ENCODE peak calls at places on chromosomes 11 and 22, in five cellular contexts. A is astrocyte, E is tibial artery, B is GM23338, I is psoas muscle. N is an unnamed sample. For H3K4me1, the result is how much of the 10 kb centered on the place peaks cover.

GRCh38 chr22:19430890-19431541 is 517 bp downstream of the HIRA start:
- DNase-seq in I (peak), A (no peak), E (no peak), B (peak), N (peak)

GRCh38 chr22:40525250-40525884 is 111.2 kb downstream of the MRTFA start:
- DNase-seq in I (peak), B (peak), E (peak), A (no peak), N (peak)

GRCh38 chr11:12109591-12110196 is 696 bp upstream of the MICAL2 start:
- DNase-seq in E (no peak), B (no peak), I (no peak), A (no peak), N (no peak)

GRCh38 chr11:65791719-65792213 is 4.9 kb downstream of the OVOL1 start:
- DNase-seq in E (no peak), I (no peak), A (peak), B (no peak), N (no peak)

GRCh38 chr11:99911116-99911515 is 776.0 kb upstream of the ARHGAP42 start:
- DNase-seq in A (no peak), I (no peak), B (peak), E (no peak), N (no peak)

GRCh38 chr11:80412604-80413003 is 971.8 kb upstream of the TENM4 start:
- DNase-seq in A (no peak), E (no peak), B (no peak), I (no peak), N (no peak)

GRCh38 chr11:119175493-119176077 is 7.1 kb downstream of the NLRX1 start:
- DNase-seq in E (no peak), B (no peak), A (peak), I (no peak), N (peak)

GRCh38 chr11:14789879-14790484 is 102.0 kb downstream of the CYP2R1 start:
- DNase-seq in A (no peak), B (no peak), E (no peak), I (no peak), N (peak)

GRCh38 chr11:72225411-72225951 is 914 bp downstream of the INPPL1 start:
- DNase-seq in I (no peak), E (no peak), A (no peak), B (peak), N (peak)

GRCh38 chr11:78646564-78647185 is 72.0 kb upstream of the NARS2 start:
- DNase-seq in A (peak), E (no peak), I (peak), B (peak), N (peak)

GRCh38 chr22:33519140-33519973 is 400.9 kb downstream of the LARGE1 start:
- DNase-seq in E (no peak), B (peak), A (peak), I (peak), N (peak)

GRCh38 chr11:116384876-116385275 is 387.9 kb downstream of the BUD13 start:
- DNase-seq in B (no peak), E (no peak), I (no peak), A (no peak), N (no peak)

GRCh38 chr11:75789521-75789920 is 20.9 kb downstream of the DGAT2 start:
- DNase-seq in A (no peak), E (no peak), I (no peak), B (no peak), N (no peak)

GRCh38 chr22:33272180-33272579 is 214.0 kb upstream of the SYN3 start:
- DNase-seq in A (no peak), B (no peak), I (no peak), E (no peak), N (no peak)

GRCh38 chr11:47453365-47453764 is 4.4 kb upstream of the RAPSN start:
- DNase-seq in B (no peak), A (no peak), E (no peak), I (no peak), N (no peak)

GRCh38 chr22:33018232-33018864 is 39.8 kb downstream of the SYN3 start:
- DNase-seq in A (no peak), E (peak), I (peak), B (peak), N (peak)

GRCh38 chr22:37518509-37519267 is 527 bp downstream of the CARD10 start:
- DNase-seq in E (no peak), I (no peak), B (peak), A (no peak), N (no peak)

GRCh38 chr11:59756845-59757244 is 1.7 kb downstream of the STX3 start:
- DNase-seq in E (no peak), B (peak), I (no peak), A (no peak), N (peak)

GRCh38 chr11:102927624-102927990 is 27.9 kb downstream of the MMP13 start:
- DNase-seq in B (no peak), A (no peak), I (no peak), E (no peak), N (peak)

GRCh38 chr11:36363361-36364272 is 67.5 kb downstream of the PRR5L start:
- DNase-seq in A (peak), B (peak), E (no peak), I (no peak), N (no peak)

GRCh38 chr11:111917788-111918187 is 925 bp upstream of the C11orf52 start:
- DNase-seq in I (no peak), E (no peak), B (no peak), A (no peak), N (no peak)

GRCh38 chr11:65435981-65436411 is 13.4 kb downstream of the NEAT1 start:
- DNase-seq in B (no peak), A (no peak), E (no peak), I (peak), N (peak)

GRCh38 chr11:107785401-107785800 is 73.2 kb downstream of the SLC35F2 start:
- DNase-seq in A (peak), B (no peak), E (no peak), I (no peak), N (no peak)

GRCh38 chr11:61533401-61533800 is 24.9 kb downstream of the LRRC10B start:
- DNase-seq in B (no peak), I (no peak), E (no peak), A (no peak), N (no peak)

GRCh38 chr11:65300621-65301290 is 13.9 kb upstream of the CDC42EP2 start:
- DNase-seq in I (no peak), A (no peak), E (no peak), B (no peak), N (no peak)

GRCh38 chr22:22228921-22229320 is 15.7 kb upstream of the VPREB1 start:
- DNase-seq in I (no peak), E (no peak), A (no peak), B (no peak), N (no peak)

GRCh38 chr22:30919973-30920372 is 48.6 kb downstream of the MORC2 start:
- DNase-seq in I (no peak), E (no peak), B (no peak), A (no peak), N (no peak)

GRCh38 chr11:7577883-7578242 is 64.1 kb downstream of the PPFIBP2 start:
- DNase-seq in A (no peak), B (peak), E (no peak), I (no peak), N (peak)

GRCh38 chr11:82945682-82946081 is 44.1 kb downstream of the DDIAS start:
- DNase-seq in E (no peak), I (no peak), A (no peak), B (no peak), N (no peak)

GRCh38 chr11:82939456-82939855 is 37.9 kb downstream of the DDIAS start:
- DNase-seq in A (no peak), I (no peak), E (no peak), B (no peak), N (no peak)

GRCh38 chr11:82942376-82942775 is 40.8 kb downstream of the DDIAS start:
- DNase-seq in B (no peak), I (no peak), A (no peak), E (no peak), N (no peak)

GRCh38 chr11:82949352-82949751 is 47.8 kb downstream of the DDIAS start:
- DNase-seq in I (no peak), A (no peak), E (no peak), B (no peak), N (no peak)

GRCh38 chr11:82944198-82944597 is 42.7 kb downstream of the DDIAS start:
- DNase-seq in I (no peak), A (no peak), B (no peak), E (no peak), N (no peak)
- H3K4me1 ChIP-seq in I (under half), A (under half), B (under half), E (under half), N (under half)

DNA sequence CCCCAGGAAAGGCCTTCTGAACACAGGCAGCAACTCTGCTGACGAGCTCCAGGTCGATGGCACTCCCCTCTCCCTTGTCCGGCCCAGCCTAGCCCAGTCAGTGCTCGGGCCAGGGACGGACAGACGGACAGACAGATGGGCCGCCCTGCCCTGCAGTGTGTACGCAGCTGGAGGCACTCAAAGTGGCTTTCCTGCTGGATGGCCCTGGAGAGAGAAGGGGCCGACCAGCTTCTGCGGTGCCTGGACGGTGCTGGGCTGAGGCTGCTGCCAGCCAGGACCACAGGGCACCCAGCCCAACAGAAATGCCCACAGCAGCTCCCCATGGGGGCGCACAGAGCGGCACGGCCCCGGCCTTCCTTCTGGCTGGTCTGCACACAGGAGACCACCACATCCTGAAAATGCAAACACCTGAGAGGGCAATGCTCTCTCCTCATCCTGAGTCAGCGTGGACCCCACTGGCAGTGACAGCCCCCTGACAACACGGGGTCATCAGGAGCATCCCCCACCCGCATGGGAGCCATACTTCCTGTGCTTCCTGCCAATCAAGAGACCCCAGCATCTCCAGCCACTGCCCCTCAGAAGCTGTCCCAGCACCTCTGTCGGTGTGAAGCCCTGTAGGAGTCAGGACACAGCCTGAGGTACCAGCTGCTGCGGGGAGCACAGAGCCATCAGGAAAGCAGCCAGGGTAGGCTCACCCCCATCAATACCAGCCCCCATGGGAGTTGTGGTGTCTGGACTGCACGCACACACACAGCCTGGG is 692 bp upstream of the MOB2 start:
- DNase-seq in B (no peak), I (no peak), A (no peak), E (peak), N (no peak)
- H3K4me1 ChIP-seq in B (under half), I (half or more), A (under half), E (under half), N (under half)

DNA sequence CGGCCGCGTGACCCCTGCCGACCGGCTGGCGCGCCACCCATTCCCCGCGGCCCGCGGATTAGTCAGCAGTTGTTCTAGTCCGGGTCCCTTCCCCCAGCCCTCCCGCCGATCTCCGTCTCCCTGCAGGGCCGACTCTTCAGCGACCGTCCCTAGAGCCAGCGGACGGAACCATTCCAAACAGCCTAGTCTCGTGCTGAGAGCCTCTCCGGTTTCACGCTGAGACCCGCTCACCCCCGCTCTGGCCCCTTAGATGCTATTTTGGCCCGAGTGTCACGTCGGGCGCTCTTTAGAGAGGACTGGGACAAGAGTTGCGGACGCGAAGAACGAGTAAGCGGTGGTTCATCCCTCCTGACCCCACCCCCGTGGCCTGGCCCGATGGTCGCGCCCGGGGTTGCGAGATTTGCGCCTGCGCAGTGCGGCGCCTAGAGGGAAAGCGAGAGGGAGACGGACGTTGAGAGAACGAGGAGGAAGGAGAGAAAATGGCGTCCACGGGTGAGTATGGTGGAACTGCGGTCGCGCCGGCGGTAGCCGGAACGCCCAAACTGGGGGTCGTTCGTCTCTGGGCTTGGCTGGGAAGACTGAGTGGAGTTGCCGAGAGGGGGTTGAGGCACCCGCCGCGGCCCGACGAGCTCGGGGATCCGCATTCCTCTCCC is at the start of the genes EWSR1 and RHBDD3:
- DNase-seq in I (peak), E (peak), B (peak), A (peak), N (peak)
- H3K4me1 ChIP-seq in I (half or more), E (under half), B (under half), A (under half), N (half or more)

GRCh38 chr11:63017306-63017974 is 1.8 kb upstream of the SLC22A8 start:
- DNase-seq in E (no peak), B (no peak), I (no peak), A (no peak), N (no peak)

GRCh38 chr11:63022422-63022821 is 6.8 kb upstream of the SLC22A8 start:
- DNase-seq in A (no peak), B (no peak), I (no peak), E (no peak), N (no peak)

GRCh38 chr11:63020671-63021255 is 5.1 kb upstream of the SLC22A8 start:
- DNase-seq in A (no peak), E (no peak), B (peak), I (no peak), N (no peak)

GRCh38 chr11:63015521-63016215 is at the start of gene SLC22A8:
- DNase-seq in I (no peak), A (no peak), E (no peak), B (peak), N (no peak)

DNA sequence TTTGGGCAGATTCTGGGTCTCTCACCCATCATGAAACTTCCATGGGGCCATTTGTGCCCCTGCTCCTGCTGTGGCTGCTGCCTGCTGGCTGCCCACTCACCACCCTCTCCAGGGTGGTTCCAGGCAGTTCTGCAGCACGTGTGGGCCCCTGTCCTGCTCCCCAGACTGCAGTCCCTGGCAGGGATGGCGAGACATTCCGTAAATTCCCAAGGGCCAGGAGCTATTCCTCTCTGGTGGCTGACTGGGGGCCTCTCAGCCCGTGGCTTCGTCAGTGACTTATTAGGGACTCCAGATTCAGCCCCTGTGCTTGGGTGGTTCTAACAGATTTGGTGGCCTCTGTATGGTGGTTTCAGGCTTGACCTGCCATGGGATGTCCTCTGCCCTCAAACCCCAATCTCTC is 3.9 kb upstream of the SLC22A8 start:
- DNase-seq in E (no peak), A (no peak), B (no peak), I (no peak), N (no peak)
- H3K4me1 ChIP-seq in E (under half), A (under half), B (under half), I (under half), N (under half)

GRCh38 chr22:18116634-18117033 is 6.0 kb downstream of the TUBA8 start:
- DNase-seq in A (no peak), E (no peak), I (peak), B (no peak), N (no peak)

GRCh38 chr22:18114495-18114894 is 3.9 kb downstream of the TUBA8 start:
- DNase-seq in B (no peak), A (no peak), I (no peak), E (no peak), N (no peak)

GRCh38 chr22:18113680-18114394 is 3.2 kb downstream of the TUBA8 start:
- DNase-seq in E (no peak), B (peak), A (no peak), I (no peak), N (no peak)

GRCh38 chr22:18115844-18116480 is 5.4 kb downstream of the TUBA8 start:
- DNase-seq in I (peak), B (no peak), E (no peak), A (no peak), N (no peak)

DNA sequence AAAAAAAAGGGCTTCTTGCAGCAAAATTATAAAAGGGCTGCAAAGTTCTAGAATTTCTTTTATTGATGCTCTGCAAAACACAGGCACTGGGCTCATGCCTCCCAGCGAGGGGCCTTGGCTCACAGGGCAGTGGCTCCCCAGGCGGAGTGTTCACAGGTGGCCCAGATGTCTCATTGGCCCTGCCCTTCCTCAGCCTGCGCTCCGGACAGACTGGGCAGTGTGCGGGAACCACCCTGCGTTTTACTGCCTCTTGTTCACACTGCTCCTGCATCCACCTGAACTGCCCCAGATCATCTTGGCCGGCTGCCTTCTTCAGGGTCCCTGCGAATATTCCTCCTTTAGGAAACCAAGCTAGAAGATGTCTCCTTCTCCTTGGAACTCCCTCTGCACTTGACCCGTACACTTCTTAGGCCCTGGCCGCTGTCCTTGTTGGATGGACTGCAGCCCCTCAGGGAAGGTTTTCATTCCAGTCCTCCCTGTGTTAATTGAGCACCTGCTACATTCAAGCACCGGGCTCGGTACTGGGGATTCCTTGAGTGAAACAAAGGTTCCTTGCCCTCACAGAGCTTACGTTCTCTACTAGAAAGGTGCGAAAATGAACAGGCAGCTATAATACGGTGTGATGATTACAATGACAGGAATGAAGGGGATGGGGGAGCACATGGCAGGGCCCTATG is 4.5 kb downstream of the TUBA8 start:
- DNase-seq in B (no peak), E (no peak), A (no peak), I (no peak), N (no peak)
- H3K4me1 ChIP-seq in B (under half), E (under half), A (under half), I (half or more), N (under half)

GRCh38 chr11:130865772-130866114 is 50.5 kb downstream of the SNX19 start:
- DNase-seq in B (no peak), I (peak), E (no peak), A (no peak), N (no peak)

GRCh38 chr11:130868087-130868486 is 48.2 kb downstream of the SNX19 start:
- DNase-seq in E (no peak), A (no peak), I (no peak), B (peak), N (no peak)

GRCh38 chr11:130861902-130862552 is 54.3 kb downstream of the SNX19 start:
- DNase-seq in E (peak), A (peak), I (peak), B (peak), N (peak)

GRCh38 chr11:130866831-130867230 is 49.4 kb downstream of the SNX19 start:
- DNase-seq in E (no peak), I (no peak), B (no peak), A (no peak), N (no peak)

GRCh38 chr11:130865091-130865771 is 51.0 kb downstream of the SNX19 start:
- DNase-seq in B (peak), I (peak), A (no peak), E (peak), N (peak)
- H3K4me1 ChIP-seq in B (under half), I (half or more), A (under half), E (under half), N (under half)

GRCh38 chr11:64223001-64223651 is 2.9 kb downstream of the TRPT1 start:
- DNase-seq in I (peak), A (no peak), B (no peak), E (no peak), N (no peak)

GRCh38 chr11:64226507-64227051 is 505 bp downstream of the NUDT22 start:
- DNase-seq in B (peak), I (peak), E (peak), A (no peak), N (no peak)

GRCh38 chr11:64224151-64224890 is 1.7 kb downstream of the TRPT1 start:
- DNase-seq in B (no peak), A (no peak), I (no peak), E (no peak), N (no peak)

GRCh38 chr11:64225608-64226506 is at the start of the genes NUDT22 and TRPT1:
- DNase-seq in E (peak), B (peak), A (peak), I (peak), N (peak)

GRCh38 chr11:64224891-64225607 is 937 bp downstream of the TRPT1 start:
- DNase-seq in A (no peak), B (no peak), I (no peak), E (peak), N (peak)
- H3K4me1 ChIP-seq in A (under half), B (under half), I (under half), E (under half), N (under half)

DNA sequence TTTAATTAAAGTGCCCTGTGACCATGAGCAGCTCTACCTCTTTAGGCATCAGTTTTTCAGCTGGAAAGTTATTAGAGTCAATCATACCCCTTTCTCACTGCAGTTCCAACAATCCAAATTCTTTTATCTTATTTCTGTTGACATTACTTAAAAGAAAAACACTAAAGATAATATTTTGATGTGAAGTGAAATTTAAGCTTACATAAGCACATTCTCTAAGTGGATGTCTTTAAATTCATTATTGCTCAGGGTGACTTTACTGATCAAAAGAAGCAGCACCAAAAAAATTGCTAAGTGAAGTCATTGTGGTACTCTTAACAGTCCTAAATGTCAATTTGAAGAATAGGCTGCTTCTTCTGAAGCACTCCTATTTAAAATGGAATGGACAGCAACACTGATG is 179.7 kb downstream of the GRIA4 start:
- DNase-seq in A (no peak), I (no peak), B (no peak), E (no peak), N (no peak)
- H3K4me1 ChIP-seq in A (under half), I (under half), B (under half), E (under half), N (under half)

N was measured in adipocyte.